ENCODE peak calls at places on chromosomes 11 and 22, in seven cellular contexts. J is sigmoid colon, L is kidney tubule cell, E is CD14-positive monocyte, A is HL-60, W is tibial artery, M is lung. Q is an unnamed sample.

GRCh38 chr22:39097098-39098020 is at the start of gene APOBEC3H:
- DNase-seq in E (no peak), W (no peak), A (no peak), J (peak), L (peak), M (peak), Q (no peak)

GRCh38 chr11:59221438-59221837 is 8.7 kb upstream of the MPEG1 start:
- DNase-seq in M (no peak), A (no peak), J (no peak), L (peak), E (no peak), W (no peak), Q (no peak)

GRCh38 chr22:40346178-40347064 is at the start of gene ADSL:
- DNase-seq in W (peak), E (peak), A (peak), M (peak), J (peak), L (peak), Q (peak)

GRCh38 chr11:86632499-86633269 is 39.7 kb downstream of the ME3 start:
- DNase-seq in J (peak), M (no peak), W (peak), E (no peak), L (peak), A (no peak), Q (no peak)

GRCh38 chr11:44036811-44037657 is 10.7 kb upstream of the ACCSL start:
- DNase-seq in E (no peak), W (peak), M (peak), L (peak), A (peak), J (peak), Q (peak)

GRCh38 chr11:36391062-36391461 is 95.0 kb downstream of the PRR5L start:
- DNase-seq in E (peak), M (no peak), J (no peak), W (no peak), A (no peak), L (no peak), Q (no peak)

GRCh38 chr11:69409812-69410645 is 71.4 kb upstream of the LINC01488 start:
- DNase-seq in J (peak), M (no peak), L (peak), W (no peak), E (no peak), A (no peak), Q (no peak)

GRCh38 chr22:30861688-30862552 is 106.7 kb downstream of the MORC2 start:
- DNase-seq in M (no peak), W (peak), A (no peak), E (no peak), J (no peak), L (no peak), Q (no peak)

GRCh38 chr22:46007003-46007847 is 30.3 kb upstream of the WNT7B start:
- DNase-seq in L (peak), W (peak), M (peak), J (peak), A (peak), E (peak), Q (no peak)

GRCh38 chr11:72391638-72392423 is 42.5 kb downstream of the CLPB start:
- DNase-seq in A (no peak), L (no peak), W (no peak), E (no peak), M (no peak), J (no peak), Q (no peak)

GRCh38 chr11:108135845-108136599 is 14.7 kb downstream of the ACAT1 start:
- DNase-seq in E (no peak), W (no peak), A (no peak), M (no peak), L (no peak), J (no peak), Q (no peak)